ENCODE peak calls at places on chromosomes 7 and 10, in four cellular contexts. W is cardiac fibroblast, U is T-helper 1 cell, P is endothelial cell. K is an unnamed sample.

GRCh38 chr7:80611779-80612178 is 26.7 kb upstream of the CD36 start:
- DNase-seq in W (peak), U (no peak), P (no peak), K (peak)

GRCh38 chr7:39541493-39541892 is 24.7 kb upstream of the YAE1 start:
- DNase-seq in W (no peak), U (no peak), P (peak), K (no peak)

GRCh38 chr10:119453313-119453712 is 89.2 kb downstream of the RGS10 start:
- DNase-seq in W (no peak), U (no peak), P (no peak), K (no peak)

GRCh38 chr7:116524609-116525297 is at the start of gene CAV1:
- DNase-seq in W (peak), U (peak), P (peak), K (peak)

GRCh38 chr10:85032981-85033380 is 704.6 kb downstream of the CCSER2 start:
- DNase-seq in W (no peak), U (no peak), P (no peak), K (no peak)

GRCh38 chr7:24840543-24840942 is 83.3 kb upstream of the GSDME start:
- DNase-seq in W (no peak), U (no peak), P (no peak), K (no peak)

GRCh38 chr7:140478361-140479061 is 794 bp downstream of the MKRN1 start:
- DNase-seq in W (peak), U (no peak), P (peak), K (peak)

GRCh38 chr7:32150589-32150988 is 80.4 kb upstream of the PDE1C start:
- DNase-seq in W (no peak), U (no peak), P (no peak), K (no peak)

GRCh38 chr7:30750574-30751256 is 1.2 kb upstream of the INMT start:
- DNase-seq in W (peak), U (no peak), P (no peak), K (peak)

GRCh38 chr7:116999316-116999715 is 46.0 kb downstream of the ST7 start:
- DNase-seq in W (peak), U (no peak), P (no peak), K (peak)

GRCh38 chr7:6012355-6013104 is 3.5 kb downstream of the AIMP2 start:
- DNase-seq in W (peak), U (no peak), P (no peak), K (peak)

GRCh38 chr7:76283254-76284159 is 19.0 kb upstream of the HSPB1 start:
- DNase-seq in W (no peak), U (no peak), P (no peak), K (no peak)

GRCh38 chr7:151286148-151286547 is 37.7 kb upstream of the SMARCD3 start:
- DNase-seq in W (peak), U (no peak), P (no peak), K (no peak)

GRCh38 chr7:64888561-64888900 is 14.5 kb upstream of the ZNF273 start:
- DNase-seq in W (no peak), U (no peak), P (peak), K (peak)

GRCh38 chr7:74521855-74522254 is 68.1 kb downstream of the GTF2IRD1 start:
- DNase-seq in W (no peak), U (no peak), P (no peak), K (no peak)

GRCh38 chr10:99760321-99760720 is 22.1 kb upstream of the ABCC2 start:
- DNase-seq in W (no peak), U (no peak), P (no peak), K (no peak)

GRCh38 chr10:48655426-48656240 is 29.0 kb upstream of the WDFY4 start:
- DNase-seq in W (peak), U (no peak), P (no peak), K (peak)

GRCh38 chr7:110835209-110835608 is 255.7 kb upstream of the LRRN3 start:
- DNase-seq in W (peak), U (no peak), P (no peak), K (peak)

GRCh38 chr7:157391036-157391710 is 54.4 kb downstream of the DNAJB6 start:
- DNase-seq in W (no peak), U (no peak), P (no peak), K (no peak)

GRCh38 chr7:91993976-91994375 is 53.3 kb downstream of the AKAP9 start:
- DNase-seq in W (no peak), U (no peak), P (no peak), K (peak)

GRCh38 chr7:29839302-29839701 is 33.0 kb downstream of the WIPF3 start:
- DNase-seq in W (peak), U (no peak), P (no peak), K (peak)

GRCh38 chr10:79488303-79488702 is 24.0 kb upstream of the EIF5AL1 start:
- DNase-seq in W (peak), U (no peak), P (no peak), K (peak)

GRCh38 chr10:72783290-72783689 is 91.3 kb downstream of the MCU start:
- DNase-seq in W (no peak), U (no peak), P (no peak), K (no peak)

GRCh38 chr10:78931333-78932083 is 137.3 kb upstream of the ZMIZ1 start:
- DNase-seq in W (peak), U (no peak), P (no peak), K (peak)

GRCh38 chr7:101686030-101686429 is 56.9 kb upstream of the MYL10 start:
- DNase-seq in W (no peak), U (no peak), P (no peak), K (no peak)

GRCh38 chr7:28747854-28748253 is 210.3 kb downstream of the TRIL start:
- DNase-seq in W (no peak), U (no peak), P (no peak), K (no peak)

GRCh38 chr7:104584620-104585019 is 256.2 kb downstream of the LHFPL3 start:
- DNase-seq in W (peak), U (no peak), P (no peak), K (no peak)

GRCh38 chr10:60463726-60464125 is 74.1 kb upstream of the ANK3 start:
- DNase-seq in W (no peak), U (no peak), P (no peak), K (no peak)

GRCh38 chr7:138608292-138608691 is 92.9 kb downstream of the SVOPL start:
- DNase-seq in W (peak), U (no peak), P (no peak), K (peak)

GRCh38 chr10:58817499-58817898 is 304.8 kb downstream of the BICC1 start:
- DNase-seq in W (peak), U (no peak), P (no peak), K (peak)

GRCh38 chr7:14504134-14504533 is 398.4 kb downstream of the DGKB start:
- DNase-seq in W (no peak), U (no peak), P (no peak), K (no peak)

GRCh38 chr7:12777257-12777656 is 89.8 kb downstream of the ARL4A start:
- DNase-seq in W (peak), U (no peak), P (no peak), K (no peak)

GRCh38 chr7:30549933-30550493 is 44.7 kb upstream of the GARS1 start:
- DNase-seq in W (peak), U (no peak), P (no peak), K (peak)

GRCh38 chr10:109913351-109913902 is 9.9 kb downstream of the XPNPEP1 start:
- DNase-seq in W (no peak), U (no peak), P (no peak), K (no peak)

GRCh38 chr10:67306588-67307205 is 380.9 kb downstream of the LRRTM3 start:
- DNase-seq in W (peak), U (no peak), P (no peak), K (peak)

GRCh38 chr10:131647789-131648188 is 253.0 kb upstream of the PPP2R2D start:
- DNase-seq in W (no peak), U (no peak), P (no peak), K (no peak)

GRCh38 chr7:159097661-159098423 is 46.8 kb downstream of the VIPR2 start:
- DNase-seq in W (no peak), U (no peak), P (no peak), K (no peak)

GRCh38 chr7:141133646-141134045 is 59.8 kb downstream of the TMEM178B start:
- DNase-seq in W (peak), U (no peak), P (no peak), K (peak)

K was measured in choroid plexus epithelial cell.